ENCODE peak calls at places on chromosomes 7 and 10, in seven cellular contexts. Z is MM.1S, Y is fibroblast of lung, J is DND-41, M is neural progenitor cell, C is mammary epithelial cell, V is astrocyte. G is an unnamed sample.

GRCh38 chr10:131536676-131537075 is 225.2 kb upstream of the TCERG1L start:
- DNase-seq in J (no peak), Z (no peak), C (no peak), V (no peak), M (no peak), Y (no peak), G (no peak)

GRCh38 chr7:139682136-139683013 is 95.4 kb downstream of the HIPK2 start:
- DNase-seq in J (no peak), V (peak), C (peak), M (no peak), Y (peak), Z (no peak), G (peak)

GRCh38 chr10:102384606-102385429 is 10.7 kb upstream of the NFKB2 start:
- DNase-seq in J (no peak), M (no peak), Y (peak), V (no peak), C (no peak), Z (no peak), G (no peak)

GRCh38 chr7:24442170-24442777 is 131.0 kb upstream of the PALS2 start:
- DNase-seq in J (no peak), V (no peak), M (no peak), C (no peak), Z (peak), Y (no peak), G (no peak)

GRCh38 chr7:98470131-98470985 is 69.5 kb upstream of the BAIAP2L1 start:
- DNase-seq in Z (no peak), C (no peak), Y (no peak), J (no peak), M (peak), V (no peak), G (no peak)

GRCh38 chr7:40717242-40717641 is 582.4 kb downstream of the SUGCT start:
- DNase-seq in C (peak), Y (peak), M (peak), Z (peak), J (peak), V (peak), G (peak)

GRCh38 chr10:101386659-101387259 is 32.8 kb downstream of the BTRC start:
- DNase-seq in M (no peak), V (no peak), Y (no peak), Z (no peak), C (no peak), J (no peak), G (no peak)

GRCh38 chr7:105934577-105935185 is 28.4 kb upstream of the CDHR3 start:
- DNase-seq in M (peak), Z (peak), V (no peak), J (no peak), Y (peak), C (peak), G (no peak)

GRCh38 chr7:47557986-47558670 is 23.8 kb downstream of the TNS3 start:
- DNase-seq in M (peak), Y (no peak), V (no peak), Z (no peak), J (no peak), C (peak), G (peak)

GRCh38 chr10:42809670-42810069 is 27.1 kb downstream of the BMS1 start:
- DNase-seq in J (no peak), C (no peak), Y (no peak), M (no peak), Z (no peak), V (no peak), G (no peak)

GRCh38 chr7:55024776-55025175 is 6.0 kb downstream of the EGFR start:
- DNase-seq in J (no peak), M (no peak), V (no peak), C (no peak), Z (no peak), Y (peak), G (no peak)

GRCh38 chr10:88138319-88138848 is 275.0 kb downstream of the PTEN start:
- DNase-seq in Y (no peak), Z (peak), M (no peak), C (peak), V (no peak), J (no peak), G (no peak)

GRCh38 chr7:125425507-125425906 is 495.9 kb upstream of the POT1 start:
- DNase-seq in V (no peak), C (peak), M (no peak), Z (no peak), Y (no peak), J (no peak), G (no peak)

GRCh38 chr10:128499486-128499885 is 373.3 kb upstream of the MKI67 start:
- DNase-seq in C (no peak), J (no peak), V (no peak), Z (no peak), Y (no peak), M (no peak), G (no peak)

GRCh38 chr10:128497660-128498377 is 371.6 kb upstream of the MKI67 start:
- DNase-seq in M (no peak), V (no peak), C (no peak), Z (no peak), Y (no peak), J (no peak), G (no peak)

GRCh38 chr10:128498378-128498730 is 372.1 kb upstream of the MKI67 start:
- DNase-seq in C (no peak), J (no peak), Y (no peak), M (no peak), Z (no peak), V (no peak), G (no peak)

GRCh38 chr10:128499956-128500355 is 373.7 kb upstream of the MKI67 start:
- DNase-seq in Z (no peak), M (no peak), C (no peak), Y (no peak), J (no peak), V (no peak), G (no peak)

DNA sequence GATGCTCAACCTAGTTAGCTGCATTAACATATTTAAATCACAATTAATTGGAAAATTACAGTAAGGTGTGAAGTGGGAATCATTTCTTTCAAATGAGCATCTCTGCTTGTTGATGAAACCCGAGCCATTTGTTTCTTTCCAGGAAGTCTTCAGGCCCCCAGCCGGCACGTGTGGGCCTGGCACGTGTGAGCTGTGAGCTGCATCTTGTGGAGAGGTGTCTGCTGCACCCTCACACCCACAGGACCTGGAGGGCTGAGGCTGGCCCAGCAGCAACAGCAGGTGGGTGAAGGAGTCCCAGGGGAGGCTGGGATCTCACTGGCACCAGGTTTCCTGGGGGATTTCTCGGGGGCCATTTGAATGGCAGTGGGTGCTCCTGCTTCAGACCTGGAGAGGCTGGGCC is 372.5 kb upstream of the MKI67 start:
- DNase-seq in M (no peak), V (no peak), J (no peak), Z (no peak), C (no peak), Y (no peak), G (no peak)
- H2AFZ ChIP-seq in M (no peak), V (no peak), J (no peak), Z (no peak), C (no peak), Y (no peak), G (no peak)

GRCh38 chr7:151382079-151382885 is 27.6 kb downstream of the WDR86 start:
- DNase-seq in Y (no peak), V (no peak), J (no peak), C (no peak), Z (no peak), M (no peak), G (no peak)
- TF ChIP-seq EZH2 in Y (peak), V (peak), J (no peak), C (no peak), Z (no peak), M (peak), G (no peak)

DNA sequence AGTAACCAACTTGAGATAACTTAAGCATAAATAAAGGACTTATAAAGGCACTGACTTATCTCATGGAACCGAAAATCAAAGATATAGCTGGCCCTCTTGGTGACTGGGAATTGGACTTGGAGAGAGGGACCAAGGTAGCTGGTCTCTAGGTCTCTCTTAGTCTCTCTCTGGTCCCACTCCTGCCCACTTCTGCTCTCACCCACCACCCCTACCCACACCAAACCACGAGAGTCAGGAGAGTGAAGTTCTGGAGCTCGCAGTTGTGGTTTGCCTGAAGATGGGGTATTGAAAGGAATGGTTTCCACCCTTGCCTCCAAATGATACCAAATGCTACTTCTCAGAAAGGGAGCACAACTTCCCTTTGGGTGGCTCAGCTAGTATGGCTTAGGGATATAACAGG is 216.3 kb downstream of the LRMDA start:
- DNase-seq in Y (no peak), V (no peak), M (no peak), J (no peak), C (no peak), Z (no peak), G (no peak)
- H3K9ac ChIP-seq in Y (no peak), V (no peak), M (no peak), J (no peak), C (no peak), Z (no peak), G (no peak)

DNA sequence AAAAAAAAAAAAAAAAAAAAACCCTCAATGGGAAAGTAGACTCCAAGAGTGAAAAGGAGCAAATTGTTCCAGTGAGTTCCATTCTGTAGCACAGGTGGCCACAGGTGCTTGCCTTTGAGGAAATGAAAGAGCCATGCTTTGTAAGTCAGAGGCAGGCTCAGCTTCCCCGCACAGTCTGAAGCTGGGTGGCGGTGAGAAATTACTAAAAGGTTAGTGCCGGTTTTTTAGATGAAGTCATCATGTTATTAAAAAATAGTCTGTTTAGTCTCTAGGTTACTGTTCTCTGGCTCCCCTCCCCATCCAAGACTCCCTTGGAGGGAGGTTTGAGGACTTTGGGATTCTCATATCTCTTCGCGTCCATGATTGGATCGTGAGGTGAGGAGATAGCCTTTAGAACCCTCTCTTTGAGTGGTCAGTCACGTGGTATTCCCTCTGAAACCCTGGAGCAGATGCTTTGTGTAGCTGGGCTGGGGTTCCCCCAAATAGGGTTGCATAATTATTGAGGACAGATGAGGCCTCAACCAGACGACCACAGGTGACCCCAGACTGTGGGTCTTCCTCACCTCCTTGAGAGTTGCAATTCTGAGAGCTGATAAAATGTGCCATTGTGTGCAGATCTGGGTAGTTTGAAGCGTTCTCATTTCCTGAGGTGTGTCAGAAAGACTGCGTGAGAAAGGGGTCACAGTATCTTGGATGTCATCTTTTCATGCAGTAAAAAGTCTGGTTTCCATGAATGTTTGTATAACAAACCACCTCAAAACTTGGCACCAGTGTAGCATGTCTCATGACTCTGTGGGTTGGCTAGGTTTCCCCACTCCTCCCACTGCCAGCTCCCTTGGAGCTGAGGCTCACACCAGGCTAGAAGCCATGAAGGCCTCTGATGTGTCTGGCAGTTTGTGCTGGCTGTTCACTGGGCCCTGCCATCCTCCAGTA is 27.1 kb downstream of the OGDH start:
- DNase-seq in Z (peak), M (no peak), Y (peak), V (peak), C (peak), J (no peak), G (no peak)
- H2AFZ ChIP-seq in Z (no peak), M (no peak), Y (no peak), V (no peak), C (no peak), J (no peak), G (no peak)

GRCh38 chr7:26553582-26553981 is 261.9 kb downstream of the SNX10 start:
- DNase-seq in V (no peak), Y (no peak), C (no peak), M (no peak), J (no peak), Z (no peak), G (no peak)

GRCh38 chr7:26549281-26549943 is 257.8 kb downstream of the SNX10 start:
- DNase-seq in C (peak), J (no peak), Y (no peak), M (no peak), Z (no peak), V (no peak), G (peak)

GRCh38 chr7:26553128-26553527 is 261.5 kb downstream of the SNX10 start:
- DNase-seq in Y (no peak), M (no peak), J (no peak), Z (no peak), V (no peak), C (no peak), G (no peak)

GRCh38 chr7:26551740-26552139 is 260.1 kb downstream of the SNX10 start:
- DNase-seq in Y (no peak), M (no peak), C (no peak), J (no peak), Z (no peak), V (no peak), G (no peak)

DNA sequence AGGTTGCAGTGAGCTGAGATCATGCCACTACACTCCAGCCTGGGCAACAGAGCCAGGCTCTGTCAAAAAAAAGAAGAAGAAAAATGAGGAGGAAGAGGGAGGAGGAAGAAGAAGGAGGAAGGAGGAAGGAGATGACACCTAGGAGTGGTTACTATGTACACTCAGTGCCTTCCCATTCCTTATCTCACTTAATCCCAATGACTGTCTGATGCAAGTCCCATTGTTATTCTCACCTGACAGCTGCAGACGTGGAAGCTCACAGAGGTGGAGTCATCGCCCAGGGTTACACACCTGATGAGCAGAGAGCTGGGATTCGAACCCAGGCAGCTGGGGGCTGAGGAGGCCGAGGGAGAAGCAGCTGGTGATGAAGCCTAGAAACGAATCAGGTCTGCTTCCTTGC is 258.8 kb downstream of the SNX10 start:
- DNase-seq in Y (no peak), V (no peak), M (no peak), Z (no peak), J (no peak), C (peak), G (no peak)
- TF ChIP-seq EZH2 in Y (no peak), V (no peak), M (no peak), Z (no peak), J (no peak), C (no peak), G (no peak)

GRCh38 chr10:74150151-74151056 is at the start of gene AP3M1:
- DNase-seq in Y (no peak), Z (peak), V (peak), C (peak), J (peak), M (peak), G (peak)

GRCh38 chr10:74151057-74151878 is at the start of gene ADK:
- DNase-seq in Z (peak), Y (peak), V (peak), J (peak), C (peak), M (peak), G (peak)

GRCh38 chr10:74151879-74152722 is 1.1 kb downstream of the ADK start:
- DNase-seq in C (no peak), Y (no peak), M (no peak), Z (no peak), V (no peak), J (no peak), G (no peak)

GRCh38 chr10:74153676-74154075 is 2.7 kb downstream of the ADK start:
- DNase-seq in Z (no peak), M (no peak), J (no peak), C (no peak), Y (no peak), V (no peak), G (no peak)

DNA sequence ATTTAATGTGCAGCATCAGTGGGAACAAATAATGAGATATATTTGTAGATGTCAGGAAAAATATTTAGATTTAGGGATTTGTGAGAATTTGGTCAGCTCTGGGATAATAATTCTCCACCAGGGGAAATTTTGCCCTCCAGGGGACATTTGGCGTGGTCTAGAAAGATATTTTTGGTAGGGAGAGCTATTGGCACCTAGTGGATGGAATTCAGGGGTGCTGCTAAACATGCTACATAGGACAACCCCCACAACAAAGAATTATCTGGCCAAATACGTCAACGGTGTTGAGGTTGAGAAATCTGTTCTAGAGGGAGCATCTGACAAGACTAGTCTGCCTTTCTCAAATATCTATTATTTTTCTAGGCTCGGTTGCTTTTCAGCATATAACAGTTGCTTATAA is 2.1 kb downstream of the ADK start:
- DNase-seq in J (no peak), C (peak), Y (peak), M (peak), V (peak), Z (no peak), G (no peak)
- H3K9ac ChIP-seq in J (no peak), C (no peak), Y (no peak), M (no peak), V (no peak), Z (no peak), G (peak)

DNA sequence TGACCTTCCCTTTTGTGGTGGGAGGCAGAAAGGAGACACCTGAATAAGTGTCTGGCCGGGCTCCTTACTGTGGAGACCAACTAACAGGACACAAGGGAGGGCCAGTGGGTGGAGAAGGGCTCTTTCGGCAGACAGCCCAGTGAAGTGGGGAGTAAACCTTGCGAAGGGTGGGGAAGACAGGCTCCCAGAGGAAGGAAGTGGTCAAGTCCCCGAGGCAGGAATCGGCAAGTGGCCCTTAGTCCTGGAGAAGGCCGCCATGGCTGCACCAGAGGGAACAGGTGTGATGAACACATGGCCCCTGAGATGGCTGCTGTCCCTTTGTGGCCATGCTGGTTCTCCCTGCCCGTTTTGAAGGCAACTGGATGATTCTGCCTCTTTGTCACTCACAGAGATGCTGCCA is 187.2 kb upstream of the IGFBP3 start:
- DNase-seq in Z (no peak), C (no peak), J (no peak), Y (no peak), M (no peak), V (no peak), G (no peak)
- H2AFZ ChIP-seq in Z (no peak), C (no peak), J (no peak), Y (no peak), M (no peak), V (no peak), G (no peak)

GRCh38 chr7:20790273-20790842 is 3.7 kb upstream of the SP8 start:
- DNase-seq in M (no peak), J (no peak), Y (no peak), Z (no peak), V (no peak), C (no peak), G (no peak)
- TF ChIP-seq EZH2 in M (no peak), J (no peak), Y (no peak), Z (no peak), V (no peak), C (peak), G (no peak)

G was measured in keratinocyte.